ENCODE peak calls at places on chromosomes 7 and 10, in ten cellular contexts. One of them, this sample, is unnamed.

GRCh38 chr10:1323951-1324350 is 267.8 kb downstream of the WDR37 start:
- DNase-seq in epithelial cell of esophagus: no peak
- DNase-seq in PC-3: no peak
- DNase-seq in GM12865: peak; percentile 20
- DNase-seq in WTC11: no peak
- DNase-seq in colonic mucosa: no peak
- DNase-seq in cardiac muscle cell: no peak
- DNase-seq in mesothelial cell of epicardium: no peak
- DNase-seq in fibroblast of villous mesenchyme: no peak
- DNase-seq in BE2C: no peak
- DNase-seq in this sample: no peak

GRCh38 chr10:45152726-45153125 is 152.0 kb downstream of the ZNF22 start:
- DNase-seq in mesothelial cell of epicardium: no peak
- DNase-seq in epithelial cell of esophagus: no peak
- DNase-seq in WTC11: no peak
- DNase-seq in cardiac muscle cell: no peak
- DNase-seq in BE2C: no peak
- DNase-seq in GM12865: no peak
- DNase-seq in PC-3: no peak
- DNase-seq in colonic mucosa: no peak
- DNase-seq in fibroblast of villous mesenchyme: peak; percentile 6
- DNase-seq in this sample: peak; percentile 11

GRCh38 chr7:157779206-157779605 is 442.4 kb downstream of the DNAJB6 start:
- DNase-seq in fibroblast of villous mesenchyme: no peak
- DNase-seq in cardiac muscle cell: no peak
- DNase-seq in GM12865: no peak
- DNase-seq in epithelial cell of esophagus: no peak
- DNase-seq in BE2C: no peak
- DNase-seq in colonic mucosa: no peak
- DNase-seq in mesothelial cell of epicardium: no peak
- DNase-seq in PC-3: no peak
- DNase-seq in WTC11: no peak
- DNase-seq in this sample: no peak

GRCh38 chr10:16674147-16674703 is 143.0 kb downstream of the RSU1 start:
- DNase-seq in WTC11: no peak
- DNase-seq in colonic mucosa: no peak
- DNase-seq in mesothelial cell of epicardium: no peak
- DNase-seq in BE2C: no peak
- DNase-seq in epithelial cell of esophagus: no peak
- DNase-seq in cardiac muscle cell: no peak
- DNase-seq in PC-3: no peak
- DNase-seq in fibroblast of villous mesenchyme: no peak
- DNase-seq in GM12865: no peak
- DNase-seq in this sample: no peak

GRCh38 chr10:25808372-25808771 is 125.7 kb upstream of the MYO3A start:
- DNase-seq in mesothelial cell of epicardium: no peak
- DNase-seq in colonic mucosa: no peak
- DNase-seq in PC-3: no peak
- DNase-seq in fibroblast of villous mesenchyme: no peak
- DNase-seq in BE2C: no peak
- DNase-seq in WTC11: no peak
- DNase-seq in GM12865: no peak
- DNase-seq in epithelial cell of esophagus: peak; percentile 1
- DNase-seq in cardiac muscle cell: peak; percentile 39
- DNase-seq in this sample: no peak

GRCh38 chr7:11607676-11608075 is 224.3 kb downstream of the THSD7A start:
- DNase-seq in mesothelial cell of epicardium: no peak
- DNase-seq in cardiac muscle cell: no peak
- DNase-seq in epithelial cell of esophagus: no peak
- DNase-seq in colonic mucosa: no peak
- DNase-seq in GM12865: no peak
- DNase-seq in WTC11: no peak
- DNase-seq in BE2C: no peak
- DNase-seq in PC-3: no peak
- DNase-seq in fibroblast of villous mesenchyme: no peak
- DNase-seq in this sample: no peak

GRCh38 chr10:132470306-132471124 is 67.1 kb upstream of the INPP5A start:
- DNase-seq in epithelial cell of esophagus: no peak
- DNase-seq in PC-3: no peak
- DNase-seq in GM12865: no peak
- DNase-seq in mesothelial cell of epicardium: peak; percentile 5
- DNase-seq in BE2C: no peak
- DNase-seq in cardiac muscle cell: no peak
- DNase-seq in WTC11: peak; percentile 3
- DNase-seq in colonic mucosa: no peak
- DNase-seq in fibroblast of villous mesenchyme: no peak
- DNase-seq in this sample: no peak

GRCh38 chr10:49571419-49571818 is 32.5 kb upstream of the ERCC6 start:
- DNase-seq in PC-3: peak; percentile 48
- DNase-seq in BE2C: no peak
- DNase-seq in mesothelial cell of epicardium: no peak
- DNase-seq in cardiac muscle cell: no peak
- DNase-seq in GM12865: peak; percentile 13
- DNase-seq in epithelial cell of esophagus: peak; percentile 27
- DNase-seq in WTC11: no peak
- DNase-seq in colonic mucosa: no peak
- DNase-seq in fibroblast of villous mesenchyme: peak; percentile 91
- DNase-seq in this sample: peak; percentile 50

GRCh38 chr7:129098409-129099084 is 43.6 kb upstream of the TNPO3 start:
- DNase-seq in BE2C: no peak
- DNase-seq in colonic mucosa: no peak
- DNase-seq in mesothelial cell of epicardium: no peak
- DNase-seq in PC-3: peak; percentile 66
- DNase-seq in epithelial cell of esophagus: no peak
- DNase-seq in fibroblast of villous mesenchyme: no peak
- DNase-seq in GM12865: no peak
- DNase-seq in WTC11: no peak
- DNase-seq in cardiac muscle cell: no peak
- DNase-seq in this sample: no peak

GRCh38 chr7:152761116-152761748 is 1.7 kb downstream of the ACTR3B start:
- DNase-seq in fibroblast of villous mesenchyme: no peak
- DNase-seq in mesothelial cell of epicardium: no peak
- DNase-seq in epithelial cell of esophagus: peak; percentile 60
- DNase-seq in cardiac muscle cell: no peak
- DNase-seq in WTC11: no peak
- DNase-seq in colonic mucosa: no peak
- DNase-seq in GM12865: peak; percentile 43
- DNase-seq in BE2C: no peak
- DNase-seq in PC-3: peak; percentile 90
- DNase-seq in this sample: peak; percentile 69

GRCh38 chr10:57300718-57301117 is 939.7 kb upstream of the ZWINT start:
- DNase-seq in WTC11: no peak
- DNase-seq in epithelial cell of esophagus: no peak
- DNase-seq in GM12865: no peak
- DNase-seq in BE2C: no peak
- DNase-seq in cardiac muscle cell: no peak
- DNase-seq in mesothelial cell of epicardium: no peak
- DNase-seq in colonic mucosa: no peak
- DNase-seq in fibroblast of villous mesenchyme: no peak
- DNase-seq in PC-3: no peak
- DNase-seq in this sample: no peak

GRCh38 chr10:70567603-70568002 is 34.9 kb downstream of the PRF1 start:
- DNase-seq in cardiac muscle cell: no peak
- DNase-seq in epithelial cell of esophagus: no peak
- DNase-seq in fibroblast of villous mesenchyme: no peak
- DNase-seq in BE2C: no peak
- DNase-seq in PC-3: no peak
- DNase-seq in colonic mucosa: no peak
- DNase-seq in GM12865: no peak
- DNase-seq in mesothelial cell of epicardium: no peak
- DNase-seq in WTC11: no peak
- DNase-seq in this sample: no peak

GRCh38 chr10:93873427-93874115 is 20.2 kb upstream of the SLC35G1 start:
- DNase-seq in WTC11: no peak
- DNase-seq in mesothelial cell of epicardium: no peak
- DNase-seq in colonic mucosa: no peak
- DNase-seq in BE2C: no peak
- DNase-seq in epithelial cell of esophagus: peak; percentile 68
- DNase-seq in PC-3: no peak
- DNase-seq in fibroblast of villous mesenchyme: peak; percentile 76
- DNase-seq in cardiac muscle cell: no peak
- DNase-seq in GM12865: no peak
- DNase-seq in this sample: no peak

GRCh38 chr10:11322698-11323097 is 288.8 kb downstream of the USP6NL start:
- DNase-seq in PC-3: no peak
- DNase-seq in mesothelial cell of epicardium: no peak
- DNase-seq in fibroblast of villous mesenchyme: no peak
- DNase-seq in cardiac muscle cell: no peak
- DNase-seq in GM12865: peak; percentile 67
- DNase-seq in WTC11: no peak
- DNase-seq in colonic mucosa: no peak
- DNase-seq in BE2C: no peak
- DNase-seq in epithelial cell of esophagus: no peak
- DNase-seq in this sample: no peak

GRCh38 chr10:20616918-20617801 is 280.0 kb downstream of the NEBL start:
- DNase-seq in epithelial cell of esophagus: no peak
- DNase-seq in fibroblast of villous mesenchyme: no peak
- DNase-seq in mesothelial cell of epicardium: no peak
- DNase-seq in BE2C: no peak
- DNase-seq in GM12865: no peak
- DNase-seq in WTC11: no peak
- DNase-seq in PC-3: no peak
- DNase-seq in cardiac muscle cell: no peak
- DNase-seq in colonic mucosa: no peak
- DNase-seq in this sample: no peak

GRCh38 chr7:135349746-135350145 is 116.1 kb downstream of the STRA8 start:
- DNase-seq in BE2C: no peak
- DNase-seq in cardiac muscle cell: no peak
- DNase-seq in GM12865: no peak
- DNase-seq in epithelial cell of esophagus: peak; percentile 56
- DNase-seq in fibroblast of villous mesenchyme: no peak
- DNase-seq in WTC11: no peak
- DNase-seq in colonic mucosa: no peak
- DNase-seq in mesothelial cell of epicardium: no peak
- DNase-seq in PC-3: no peak
- DNase-seq in this sample: peak; percentile 47

GRCh38 chr10:16853201-16853600 is 36.0 kb upstream of the RSU1 start:
- DNase-seq in fibroblast of villous mesenchyme: peak; percentile 58
- DNase-seq in WTC11: no peak
- DNase-seq in colonic mucosa: no peak
- DNase-seq in GM12865: peak; percentile 16
- DNase-seq in epithelial cell of esophagus: peak; percentile 36
- DNase-seq in mesothelial cell of epicardium: no peak
- DNase-seq in BE2C: peak; percentile 11
- DNase-seq in PC-3: peak; percentile 20
- DNase-seq in cardiac muscle cell: peak; percentile 47
- DNase-seq in this sample: peak; percentile 7

GRCh38 chr7:66737667-66738066 is 2.9 kb upstream of the RABGEF1 start:
- DNase-seq in PC-3: no peak
- DNase-seq in colonic mucosa: no peak
- DNase-seq in BE2C: no peak
- DNase-seq in fibroblast of villous mesenchyme: no peak
- DNase-seq in epithelial cell of esophagus: no peak
- DNase-seq in cardiac muscle cell: no peak
- DNase-seq in mesothelial cell of epicardium: no peak
- DNase-seq in WTC11: no peak
- DNase-seq in GM12865: peak; percentile 62
- DNase-seq in this sample: no peak

GRCh38 chr7:50477640-50478039 is 27.5 kb upstream of the FIGNL1 start:
- DNase-seq in WTC11: no peak
- DNase-seq in fibroblast of villous mesenchyme: peak; percentile 50
- DNase-seq in BE2C: no peak
- DNase-seq in colonic mucosa: no peak
- DNase-seq in GM12865: no peak
- DNase-seq in cardiac muscle cell: no peak
- DNase-seq in PC-3: no peak
- DNase-seq in mesothelial cell of epicardium: no peak
- DNase-seq in epithelial cell of esophagus: no peak
- DNase-seq in this sample: no peak

GRCh38 chr10:61937631-61938284 is 36.3 kb downstream of the ARID5B start:
- DNase-seq in WTC11: no peak
- DNase-seq in colonic mucosa: no peak
- DNase-seq in BE2C: no peak
- DNase-seq in epithelial cell of esophagus: peak; percentile 79
- DNase-seq in fibroblast of villous mesenchyme: peak; percentile 93
- DNase-seq in GM12865: peak; percentile 26
- DNase-seq in cardiac muscle cell: no peak
- DNase-seq in PC-3: peak; percentile 100
- DNase-seq in mesothelial cell of epicardium: no peak
- DNase-seq in this sample: peak; percentile 72

GRCh38 chr10:65827344-65827743 is 1098.5 kb upstream of the LRRTM3 start:
- DNase-seq in PC-3: no peak
- DNase-seq in colonic mucosa: no peak
- DNase-seq in cardiac muscle cell: peak; percentile 67
- DNase-seq in BE2C: no peak
- DNase-seq in WTC11: no peak
- DNase-seq in fibroblast of villous mesenchyme: no peak
- DNase-seq in mesothelial cell of epicardium: no peak
- DNase-seq in GM12865: no peak
- DNase-seq in epithelial cell of esophagus: no peak
- DNase-seq in this sample: no peak

GRCh38 chr10:79292789-79293746 is 54.2 kb upstream of the PPIF start:
- DNase-seq in colonic mucosa: no peak
- DNase-seq in BE2C: no peak
- DNase-seq in mesothelial cell of epicardium: no peak
- DNase-seq in cardiac muscle cell: no peak
- DNase-seq in GM12865: peak; percentile 32
- DNase-seq in PC-3: peak; percentile 84
- DNase-seq in WTC11: peak; percentile 68
- DNase-seq in epithelial cell of esophagus: no peak
- DNase-seq in fibroblast of villous mesenchyme: peak; percentile 11
- DNase-seq in this sample: no peak
- TF ChIP-seq CTCF in colonic mucosa: peak; percentile 48
- TF ChIP-seq CTCF in BE2C: peak; percentile 56
- TF ChIP-seq CTCF in mesothelial cell of epicardium: no peak
- TF ChIP-seq CTCF in cardiac muscle cell: peak; percentile 44
- TF ChIP-seq CTCF in GM12865: peak; percentile 79
- TF ChIP-seq CTCF in PC-3: peak; percentile 99
- TF ChIP-seq CTCF in WTC11: peak; percentile 53
- TF ChIP-seq CTCF in epithelial cell of esophagus: peak; percentile 63
- TF ChIP-seq CTCF in fibroblast of villous mesenchyme: peak; percentile 62
- TF ChIP-seq CTCF in this sample: peak; percentile 61

GRCh38 chr10:114458955-114459354 is 54.7 kb upstream of the AFAP1L2 start:
- DNase-seq in colonic mucosa: peak; percentile 64
- DNase-seq in fibroblast of villous mesenchyme: peak; percentile 62
- DNase-seq in BE2C: peak; percentile 63
- DNase-seq in mesothelial cell of epicardium: no peak
- DNase-seq in PC-3: peak; percentile 47
- DNase-seq in epithelial cell of esophagus: peak; percentile 61
- DNase-seq in WTC11: peak; percentile 78
- DNase-seq in GM12865: peak; percentile 67
- DNase-seq in cardiac muscle cell: no peak
- DNase-seq in this sample: no peak
- TF ChIP-seq CTCF in colonic mucosa: peak; percentile 38
- TF ChIP-seq CTCF in fibroblast of villous mesenchyme: peak; percentile 62
- TF ChIP-seq CTCF in BE2C: peak; percentile 67
- TF ChIP-seq CTCF in mesothelial cell of epicardium: no peak
- TF ChIP-seq CTCF in PC-3: peak; percentile 66
- TF ChIP-seq CTCF in epithelial cell of esophagus: peak; percentile 59
- TF ChIP-seq CTCF in WTC11: peak; percentile 71
- TF ChIP-seq CTCF in GM12865: peak; percentile 38
- TF ChIP-seq CTCF in cardiac muscle cell: peak; percentile 41
- TF ChIP-seq CTCF in this sample: peak; percentile 76

GRCh38 chr7:151087247-151088018 is 1.2 kb downstream of the AGAP3 start:
- DNase-seq in PC-3: peak; percentile 51
- DNase-seq in WTC11: no peak
- DNase-seq in BE2C: peak; percentile 67
- DNase-seq in cardiac muscle cell: peak; percentile 75
- DNase-seq in fibroblast of villous mesenchyme: peak; percentile 64
- DNase-seq in epithelial cell of esophagus: peak; percentile 68
- DNase-seq in colonic mucosa: peak; percentile 58
- DNase-seq in GM12865: peak; percentile 64
- DNase-seq in mesothelial cell of epicardium: no peak
- DNase-seq in this sample: peak; percentile 30
- TF ChIP-seq CTCF in PC-3: peak; percentile 36
- TF ChIP-seq CTCF in WTC11: no peak
- TF ChIP-seq CTCF in BE2C: no peak
- TF ChIP-seq CTCF in cardiac muscle cell: peak; percentile 28
- TF ChIP-seq CTCF in fibroblast of villous mesenchyme: peak; percentile 23
- TF ChIP-seq CTCF in epithelial cell of esophagus: no peak
- TF ChIP-seq CTCF in colonic mucosa: no peak
- TF ChIP-seq CTCF in GM12865: peak; percentile 37
- TF ChIP-seq CTCF in mesothelial cell of epicardium: no peak
- TF ChIP-seq CTCF in this sample: peak; percentile 59

GRCh38 chr7:105387621-105388372 is 924 bp downstream of the SRPK2 start:
- DNase-seq in cardiac muscle cell: peak; percentile 77
- DNase-seq in PC-3: peak; percentile 55
- DNase-seq in fibroblast of villous mesenchyme: peak; percentile 61
- DNase-seq in epithelial cell of esophagus: peak; percentile 65
- DNase-seq in WTC11: peak; percentile 59
- DNase-seq in colonic mucosa: peak; percentile 59
- DNase-seq in GM12865: peak; percentile 59
- DNase-seq in BE2C: peak; percentile 82
- DNase-seq in mesothelial cell of epicardium: peak; percentile 35
- DNase-seq in this sample: peak; percentile 10
- TF ChIP-seq CTCF in cardiac muscle cell: no peak
- TF ChIP-seq CTCF in PC-3: peak; percentile 36
- TF ChIP-seq CTCF in fibroblast of villous mesenchyme: no peak
- TF ChIP-seq CTCF in epithelial cell of esophagus: no peak
- TF ChIP-seq CTCF in WTC11: no peak
- TF ChIP-seq CTCF in colonic mucosa: no peak
- TF ChIP-seq CTCF in GM12865: no peak
- TF ChIP-seq CTCF in BE2C: no peak
- TF ChIP-seq CTCF in mesothelial cell of epicardium: no peak
- TF ChIP-seq CTCF in this sample: peak; percentile 20

This sample was measured in foreskin keratinocyte.